ENCODE peak calls at places on chromosomes 1 and 21, in nine cellular contexts. K is GM13976, R is mucosa of descending colon, N is kidney epithelial cell, I is HFFc6, Y is heart right ventricle, J is pancreas, O is cardiac fibroblast, M is RWPE2. F is an unnamed sample.

GRCh38 chr21:43645414-43645891 is 13.8 kb downstream of the HSF2BP start:
- DNase-seq in N (no peak), R (peak), Y (peak), O (peak), K (peak), J (peak), I (peak), M (no peak), F (peak)

GRCh38 chr1:204503122-204503912 is 8.7 kb upstream of the PIK3C2B start:
- DNase-seq in I (peak), M (no peak), R (peak), N (no peak), J (no peak), K (no peak), O (peak), Y (peak), F (no peak)

GRCh38 chr1:68301538-68301937 is 69.2 kb upstream of the WLS start:
- DNase-seq in K (no peak), N (no peak), O (peak), J (no peak), Y (no peak), R (no peak), M (no peak), I (no peak), F (no peak)

GRCh38 chr1:208108646-208109330 is 135.4 kb downstream of the PLXNA2 start:
- DNase-seq in I (no peak), O (no peak), R (no peak), N (no peak), Y (no peak), K (no peak), M (no peak), J (no peak), F (no peak)

GRCh38 chr1:82893712-82894111 is 1093.0 kb downstream of the ADGRL2 start:
- DNase-seq in O (no peak), I (no peak), K (no peak), R (no peak), N (no peak), J (no peak), M (no peak), Y (no peak), F (no peak)

GRCh38 chr1:59926381-59927243 is at the start of gene CYP2J2:
- DNase-seq in O (no peak), Y (peak), J (peak), R (peak), K (peak), M (peak), N (no peak), I (no peak), F (no peak)

GRCh38 chr21:32315511-32316362 is 17.1 kb downstream of the MRAP start:
- DNase-seq in M (no peak), J (peak), N (no peak), K (no peak), Y (no peak), I (no peak), O (no peak), R (no peak), F (no peak)

GRCh38 chr1:241990040-241990439 is 8.9 kb downstream of the MAP1LC3C start:
- DNase-seq in R (peak), O (peak), Y (peak), I (peak), N (peak), J (peak), M (peak), K (no peak), F (no peak)

GRCh38 chr21:17003763-17004373 is 509.0 kb upstream of the CXADR start:
- DNase-seq in N (no peak), K (no peak), I (no peak), R (no peak), J (no peak), M (no peak), O (peak), Y (no peak), F (no peak)

GRCh38 chr1:2415337-2415736 is 3.0 kb upstream of the PEX10 start:
- DNase-seq in M (no peak), J (no peak), R (no peak), K (no peak), N (no peak), O (no peak), Y (no peak), I (no peak), F (no peak)

GRCh38 chr1:98325646-98326441 is 335.7 kb upstream of the SNX7 start:
- DNase-seq in K (no peak), I (peak), N (peak), J (peak), M (peak), R (peak), Y (peak), O (peak), F (no peak)

GRCh38 chr1:11051781-11052510 is 4.9 kb upstream of the MASP2 start:
- DNase-seq in J (no peak), K (no peak), O (no peak), N (no peak), Y (no peak), R (no peak), M (no peak), I (no peak), F (no peak)

GRCh38 chr1:95230768-95231191 is 3.2 kb upstream of the RWDD3 start:
- DNase-seq in Y (no peak), I (no peak), R (no peak), J (peak), O (no peak), M (no peak), K (no peak), N (no peak), F (no peak)

GRCh38 chr1:106222415-106222814 is 834.1 kb upstream of the PRMT6 start:
- DNase-seq in N (no peak), I (no peak), M (no peak), K (no peak), R (no peak), O (peak), J (no peak), Y (no peak), F (no peak)

GRCh38 chr1:106217765-106218164 is 838.7 kb upstream of the PRMT6 start:
- DNase-seq in Y (no peak), K (no peak), N (no peak), J (no peak), O (no peak), I (no peak), R (no peak), M (no peak), F (no peak)
- TF ChIP-seq CTCF in Y (no peak), K (no peak), N (peak), J (no peak), O (no peak), I (no peak), R (no peak), M (no peak), F (no peak)

GRCh38 chr21:14243877-14244276 is 27.9 kb downstream of the RBM11 start:
- DNase-seq in M (no peak), N (no peak), R (no peak), K (no peak), O (no peak), J (no peak), I (no peak), Y (no peak), F (no peak)
- TF ChIP-seq CTCF in M (no peak), N (no peak), R (no peak), K (no peak), O (no peak), J (no peak), I (no peak), Y (no peak), F (no peak)

GRCh38 chr1:46723901-46724300 is 5.0 kb upstream of the EFCAB14 start:
- DNase-seq in O (no peak), I (no peak), K (no peak), M (no peak), N (no peak), R (no peak), J (no peak), Y (peak), F (no peak)

GRCh38 chr1:46719689-46720088 is 775 bp upstream of the EFCAB14 start:
- DNase-seq in M (no peak), I (no peak), R (peak), N (no peak), J (no peak), Y (no peak), K (no peak), O (no peak), F (no peak)

GRCh38 chr1:46718727-46719622 is at the start of gene EFCAB14:
- DNase-seq in K (peak), J (peak), N (peak), O (peak), I (peak), R (peak), Y (peak), M (peak), F (peak)

GRCh38 chr1:46721806-46722205 is 2.9 kb upstream of the EFCAB14 start:
- DNase-seq in J (no peak), K (no peak), O (no peak), Y (no peak), I (no peak), N (no peak), R (no peak), M (no peak), F (no peak)

GRCh38 chr1:46721204-46721603 is 2.3 kb upstream of the EFCAB14 start:
- DNase-seq in R (no peak), N (no peak), J (no peak), M (no peak), Y (no peak), I (no peak), K (no peak), O (no peak), F (no peak)
- TF ChIP-seq CTCF in R (no peak), N (no peak), J (no peak), M (no peak), Y (no peak), I (no peak), K (no peak), O (no peak), F (no peak)

GRCh38 chr1:43708006-43708412 is 673 bp downstream of the ST3GAL3 start:
- DNase-seq in K (no peak), I (peak), R (no peak), N (peak), J (no peak), O (peak), Y (no peak), M (no peak), F (no peak)

GRCh38 chr1:43705334-43705733 is 2.0 kb upstream of the ST3GAL3 start:
- DNase-seq in I (no peak), N (no peak), O (no peak), R (no peak), M (no peak), K (no peak), Y (no peak), J (no peak), F (no peak)

GRCh38 chr1:43706598-43707190 is 642 bp upstream of the ST3GAL3 start:
- DNase-seq in J (no peak), N (no peak), M (no peak), R (peak), Y (no peak), I (no peak), O (peak), K (peak), F (no peak)

GRCh38 chr1:43705982-43706597 is 1.2 kb upstream of the ST3GAL3 start:
- DNase-seq in R (no peak), N (no peak), O (peak), M (no peak), J (no peak), Y (no peak), I (no peak), K (no peak), F (no peak)

GRCh38 chr1:43707191-43708005 is at the start of gene ST3GAL3:
- DNase-seq in K (peak), O (peak), I (peak), M (peak), Y (peak), N (peak), R (peak), J (peak), F (peak)
- TF ChIP-seq CTCF in K (no peak), O (no peak), I (no peak), M (no peak), Y (no peak), N (no peak), R (no peak), J (no peak), F (no peak)